ENCODE peak calls at places on chromosomes 6 and 20, in ten cellular contexts. I, R, N, F, M, O, L, B, T and D are unnamed samples.
A peak's percentile ranks its signal among the peaks of the same experiment; 100 is the strongest.

GRCh38 chr6:111722220-111722731 is 116.6 kb upstream of the TRAF3IP2 start:
- DNase-seq in I (no peak), R (no peak), N (no peak), F (no peak), M (peak; percentile 80), O (peak; percentile 93), L (no peak), B (no peak), T (no peak), D (peak; percentile 43)

GRCh38 chr20:48760403-48760889 is 67.4 kb downstream of the PREX1 start:
- DNase-seq in I (no peak), R (peak; percentile 80), N (no peak), F (no peak), M (peak; percentile 71), O (peak; percentile 39), L (no peak), B (no peak), T (no peak), D (peak; percentile 69)

GRCh38 chr6:37365791-37366190 is 12.0 kb downstream of the RNF8 start:
- DNase-seq in I (no peak), R (no peak), N (no peak), F (no peak), M (peak; percentile 57), O (peak; percentile 67), L (no peak), B (no peak), T (no peak), D (peak; percentile 35)

GRCh38 chr20:10622657-10623418 is 51.0 kb downstream of the JAG1 start:
- DNase-seq in I (no peak), R (peak; percentile 91), N (peak; percentile 73), F (no peak), M (peak; percentile 77), O (peak; percentile 95), L (no peak), B (no peak), T (no peak), D (no peak)

GRCh38 chr6:153108320-153108719 is 22.8 kb downstream of the RGS17 start:
- DNase-seq in I (no peak), R (peak; percentile 43), N (no peak), F (no peak), M (peak; percentile 54), O (peak; percentile 78), L (no peak), B (no peak), T (no peak), D (peak; percentile 46)

GRCh38 chr6:73521351-73522254 is 771 bp upstream of the EEF1A1 start:
- DNase-seq in I (peak; percentile 53), R (peak; percentile 92), N (peak; percentile 74), F (no peak), M (peak; percentile 91), O (peak; percentile 89), L (peak; percentile 63), B (peak; percentile 83), T (peak; percentile 76), D (peak; percentile 75)

GRCh38 chr6:132537145-132537544 is 932 bp upstream of the TAAR9 start:
- DNase-seq in I (no peak), R (no peak), N (no peak), F (no peak), M (no peak), O (no peak), L (no peak), B (no peak), T (no peak), D (peak; percentile 16)

GRCh38 chr6:122347251-122347650 is 52.2 kb upstream of the HSF2 start:
- DNase-seq in I (no peak), R (no peak), N (no peak), F (no peak), M (no peak), O (no peak), L (no peak), B (no peak), T (no peak), D (no peak)

GRCh38 chr6:12967686-12968085 is 251.1 kb downstream of the PHACTR1 start:
- DNase-seq in I (no peak), R (no peak), N (no peak), F (no peak), M (peak; percentile 43), O (peak; percentile 65), L (no peak), B (no peak), T (no peak), D (no peak)

GRCh38 chr20:51454250-51454865 is 88.2 kb downstream of the NFATC2 start:
- DNase-seq in I (no peak), R (no peak), N (no peak), F (no peak), M (no peak), O (no peak), L (no peak), B (no peak), T (no peak), D (no peak)

GRCh38 chr6:11209369-11209768 is 23.1 kb downstream of the NEDD9 start:
- DNase-seq in I (no peak), R (no peak), N (no peak), F (no peak), M (peak; percentile 51), O (peak; percentile 23), L (no peak), B (no peak), T (no peak), D (peak; percentile 70)

GRCh38 chr6:11212625-11213024 is 19.8 kb downstream of the NEDD9 start:
- DNase-seq in I (peak; percentile 70), R (peak; percentile 88), N (peak; percentile 85), F (peak; percentile 57), M (peak; percentile 94), O (peak; percentile 91), L (no peak), B (no peak), T (no peak), D (peak; percentile 74)

GRCh38 chr6:11209941-11210340 is 22.5 kb downstream of the NEDD9 start:
- DNase-seq in I (peak; percentile 73), R (no peak), N (no peak), F (no peak), M (peak; percentile 94), O (peak; percentile 80), L (no peak), B (no peak), T (no peak), D (peak; percentile 75)

GRCh38 chr6:11210386-11211138 is 21.9 kb downstream of the NEDD9 start:
- DNase-seq in I (no peak), R (no peak), N (no peak), F (no peak), M (peak; percentile 33), O (no peak), L (no peak), B (no peak), T (no peak), D (no peak)

DNA sequence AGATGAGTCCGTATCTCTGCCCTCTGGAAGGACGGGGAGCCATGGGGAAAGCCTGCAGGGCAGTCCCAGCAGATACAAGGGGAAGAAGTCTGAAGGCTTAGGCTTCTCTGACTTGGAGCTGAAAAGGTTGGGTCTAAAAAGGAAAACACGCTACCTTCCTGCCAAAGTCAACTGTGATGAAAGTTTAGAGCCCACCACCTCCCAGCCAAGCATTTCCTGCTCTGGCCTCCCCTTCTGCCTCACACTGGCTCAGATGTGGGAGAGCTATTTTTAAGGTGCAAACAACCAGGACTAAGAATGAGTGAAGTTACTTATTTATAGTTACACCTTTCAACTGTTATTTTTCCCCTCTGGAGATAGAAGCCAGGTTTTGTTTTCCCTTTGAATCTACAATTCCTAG is 21.2 kb downstream of the NEDD9 start:
- DNase-seq in I (no peak), R (no peak), N (no peak), F (no peak), M (peak; percentile 35), O (peak; percentile 25), L (no peak), B (no peak), T (no peak), D (no peak)
- H3K4me3 ChIP-seq in I (no peak overlapping the region), R (no peak overlapping the region), N (peak overlapping the region; percentile 5), F (no peak overlapping the region), M (no peak overlapping the region), O (no peak overlapping the region), L (no peak overlapping the region), B (no peak overlapping the region), T (no peak overlapping the region), D (no peak overlapping the region)

DNA sequence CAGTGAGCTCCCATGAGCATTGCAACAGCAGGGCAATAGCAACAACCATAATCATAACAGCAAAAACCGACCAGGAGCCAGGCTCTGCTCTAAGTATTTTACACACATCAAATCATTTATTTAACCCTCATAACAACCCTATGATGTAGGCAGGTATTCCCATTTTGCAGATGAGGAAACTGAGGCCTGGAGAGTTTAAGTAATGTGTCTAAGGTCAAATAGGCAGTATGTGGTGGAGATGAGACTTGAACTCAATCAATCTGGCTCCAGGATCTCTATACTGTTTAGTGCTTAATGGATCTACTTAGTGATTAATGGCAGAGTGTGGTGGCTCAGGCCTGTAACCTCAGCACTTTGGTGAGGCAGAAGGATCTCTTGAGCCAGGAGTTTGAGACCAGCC is 3.4 kb downstream of the TMEM151B start:
- DNase-seq in I (no peak), R (peak; percentile 74), N (no peak), F (no peak), M (no peak), O (no peak), L (no peak), B (no peak), T (no peak), D (no peak)
- H3K4me3 ChIP-seq in I (no peak overlapping the region), R (no peak overlapping the region), N (no peak overlapping the region), F (no peak overlapping the region), M (no peak overlapping the region), O (no peak overlapping the region), L (peak overlapping the region; percentile 53), B (no peak overlapping the region), T (no peak overlapping the region), D (no peak overlapping the region)

DNA sequence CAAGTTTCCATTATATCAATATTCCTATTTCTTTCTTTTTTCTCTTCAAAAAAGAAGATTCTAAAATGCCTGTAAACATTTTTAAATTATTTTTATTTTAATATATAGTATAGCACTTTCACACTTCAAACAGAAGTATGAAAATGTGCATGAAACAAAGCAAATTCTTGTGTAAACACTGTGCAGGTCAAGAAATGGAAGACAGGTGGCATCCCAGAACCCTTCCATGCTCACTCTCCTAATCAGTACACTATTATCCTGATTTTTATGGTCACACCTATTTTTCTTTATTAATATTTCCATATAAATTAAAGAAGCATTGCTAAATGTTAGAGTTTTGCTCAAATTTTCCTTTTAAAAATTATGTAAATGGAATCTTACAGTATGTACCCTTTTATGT is 561.6 kb upstream of the RNF217 start:
- DNase-seq in I (no peak), R (no peak), N (no peak), F (no peak), M (no peak), O (no peak), L (no peak), B (no peak), T (no peak), D (no peak)
- H3K4me3 ChIP-seq in I (no peak overlapping the region), R (no peak overlapping the region), N (no peak overlapping the region), F (no peak overlapping the region), M (no peak overlapping the region), O (no peak overlapping the region), L (no peak overlapping the region), B (no peak overlapping the region), T (no peak overlapping the region), D (no peak overlapping the region)

GRCh38 chr20:38305541-38305940 is 1.6 kb downstream of the BPI start:
- DNase-seq in I (no peak), R (no peak), N (no peak), F (no peak), M (no peak), O (no peak), L (no peak), B (no peak), T (no peak), D (no peak)
- H3K4me3 ChIP-seq in I (no peak overlapping the region), R (no peak overlapping the region), N (no peak overlapping the region), F (no peak overlapping the region), M (no peak overlapping the region), O (no peak overlapping the region), L (no peak overlapping the region), B (no peak overlapping the region), T (no peak overlapping the region), D (no peak overlapping the region)

GRCh38 chr20:14553774-14554524 is 216.5 kb upstream of the FLRT3 start:
- DNase-seq in I (peak; percentile 5), R (no peak), N (no peak), F (no peak), M (peak; percentile 13), O (peak; percentile 82), L (no peak), B (no peak), T (no peak), D (no peak)
- H3K4me3 ChIP-seq in I (no peak overlapping the region), R (no peak overlapping the region), N (no peak overlapping the region), F (no peak overlapping the region), M (no peak overlapping the region), O (no peak overlapping the region), L (no peak overlapping the region), B (no peak overlapping the region), T (no peak overlapping the region), D (no peak overlapping the region)